ENCODE peak calls at places on chromosomes 4 and X, in nine cellular contexts. One of them, this sample, is unnamed.

GRCh38 chr4:99853190-99853589 is 36.6 kb downstream of the DAPP1 start:
- DNase-seq in WTC11: no peak
- DNase-seq in ovary: no peak
- DNase-seq in fibroblast of mammary gland: no peak
- DNase-seq in IMR-90: no peak
- DNase-seq in gastrocnemius medialis: no peak
- DNase-seq in Peyer's patch: no peak
- DNase-seq in PC-3: no peak
- DNase-seq in upper lobe of right lung: no peak
- DNase-seq in this sample: no peak

GRCh38 chrX:103356023-103356798 is at the start of gene TCEAL9:
- DNase-seq in WTC11: peak; percentile 36
- DNase-seq in ovary: peak; percentile 82
- DNase-seq in fibroblast of mammary gland: peak; percentile 85
- DNase-seq in IMR-90: peak; percentile 83
- DNase-seq in gastrocnemius medialis: no peak
- DNase-seq in Peyer's patch: no peak
- DNase-seq in PC-3: peak; percentile 48
- DNase-seq in upper lobe of right lung: peak; percentile 65
- DNase-seq in this sample: no peak

GRCh38 chr4:147590249-147590920 is 26.8 kb upstream of the TMEM184C start:
- DNase-seq in WTC11: peak; percentile 70
- DNase-seq in ovary: peak; percentile 79
- DNase-seq in fibroblast of mammary gland: peak; percentile 75
- DNase-seq in IMR-90: peak; percentile 79
- DNase-seq in gastrocnemius medialis: no peak
- DNase-seq in Peyer's patch: peak; percentile 30
- DNase-seq in PC-3: peak; percentile 79
- DNase-seq in upper lobe of right lung: no peak
- DNase-seq in this sample: no peak

GRCh38 chrX:70133303-70134115 is at the start of gene IGBP1:
- DNase-seq in WTC11: peak; percentile 81
- DNase-seq in ovary: peak; percentile 81
- DNase-seq in fibroblast of mammary gland: peak; percentile 81
- DNase-seq in IMR-90: peak; percentile 83
- DNase-seq in gastrocnemius medialis: peak; percentile 72
- DNase-seq in Peyer's patch: peak; percentile 81
- DNase-seq in PC-3: peak; percentile 80
- DNase-seq in upper lobe of right lung: peak; percentile 89
- DNase-seq in this sample: peak; percentile 57

GRCh38 chrX:2705036-2705435 is 13.9 kb downstream of the CD99 start:
- DNase-seq in WTC11: no peak
- DNase-seq in ovary: no peak
- DNase-seq in fibroblast of mammary gland: peak; percentile 50
- DNase-seq in IMR-90: no peak
- DNase-seq in gastrocnemius medialis: peak; percentile 66
- DNase-seq in Peyer's patch: no peak
- DNase-seq in PC-3: no peak
- DNase-seq in upper lobe of right lung: no peak
- DNase-seq in this sample: no peak

GRCh38 chr4:21780158-21780557 is 168.4 kb downstream of the KCNIP4 start:
- DNase-seq in WTC11: no peak
- DNase-seq in ovary: no peak
- DNase-seq in fibroblast of mammary gland: peak; percentile 33
- DNase-seq in IMR-90: peak; percentile 41
- DNase-seq in gastrocnemius medialis: no peak
- DNase-seq in Peyer's patch: no peak
- DNase-seq in PC-3: no peak
- DNase-seq in upper lobe of right lung: no peak
- DNase-seq in this sample: no peak

GRCh38 chr4:11805837-11806236 is 377.1 kb upstream of the HS3ST1 start:
- DNase-seq in WTC11: no peak
- DNase-seq in ovary: no peak
- DNase-seq in fibroblast of mammary gland: peak; percentile 34
- DNase-seq in IMR-90: peak; percentile 1
- DNase-seq in gastrocnemius medialis: no peak
- DNase-seq in Peyer's patch: no peak
- DNase-seq in PC-3: peak; percentile 37
- DNase-seq in upper lobe of right lung: no peak
- DNase-seq in this sample: no peak

GRCh38 chrX:18894156-18894555 is 89.8 kb downstream of the PHKA2 start:
- DNase-seq in WTC11: no peak
- DNase-seq in ovary: no peak
- DNase-seq in fibroblast of mammary gland: no peak
- DNase-seq in IMR-90: no peak
- DNase-seq in gastrocnemius medialis: no peak
- DNase-seq in Peyer's patch: no peak
- DNase-seq in PC-3: no peak
- DNase-seq in upper lobe of right lung: no peak
- DNase-seq in this sample: no peak

GRCh38 chr4:142846729-142847606 is 867 bp upstream of the INPP4B start:
- DNase-seq in WTC11: peak; percentile 61
- DNase-seq in ovary: peak; percentile 24
- DNase-seq in fibroblast of mammary gland: no peak
- DNase-seq in IMR-90: no peak
- DNase-seq in gastrocnemius medialis: no peak
- DNase-seq in Peyer's patch: peak; percentile 17
- DNase-seq in PC-3: peak; percentile 90
- DNase-seq in upper lobe of right lung: no peak
- DNase-seq in this sample: no peak

GRCh38 chr4:142846105-142846728 is at the start of gene INPP4B:
- DNase-seq in WTC11: peak; percentile 48
- DNase-seq in ovary: peak; percentile 35
- DNase-seq in fibroblast of mammary gland: peak; percentile 49
- DNase-seq in IMR-90: peak; percentile 65
- DNase-seq in gastrocnemius medialis: peak; percentile 18
- DNase-seq in Peyer's patch: no peak
- DNase-seq in PC-3: peak; percentile 70
- DNase-seq in upper lobe of right lung: peak; percentile 69
- DNase-seq in this sample: no peak

GRCh38 chr4:142845293-142846070 is 619 bp downstream of the INPP4B start:
- DNase-seq in WTC11: peak; percentile 38
- DNase-seq in ovary: peak; percentile 16
- DNase-seq in fibroblast of mammary gland: no peak
- DNase-seq in IMR-90: no peak
- DNase-seq in gastrocnemius medialis: no peak
- DNase-seq in Peyer's patch: no peak
- DNase-seq in PC-3: peak; percentile 27
- DNase-seq in upper lobe of right lung: peak; percentile 59
- DNase-seq in this sample: no peak

GRCh38 chr4:142844782-142845181 is 1.3 kb downstream of the INPP4B start:
- DNase-seq in WTC11: no peak
- DNase-seq in ovary: no peak
- DNase-seq in fibroblast of mammary gland: no peak
- DNase-seq in IMR-90: no peak
- DNase-seq in gastrocnemius medialis: no peak
- DNase-seq in Peyer's patch: no peak
- DNase-seq in PC-3: peak; percentile 31
- DNase-seq in upper lobe of right lung: no peak
- DNase-seq in this sample: no peak

DNA sequence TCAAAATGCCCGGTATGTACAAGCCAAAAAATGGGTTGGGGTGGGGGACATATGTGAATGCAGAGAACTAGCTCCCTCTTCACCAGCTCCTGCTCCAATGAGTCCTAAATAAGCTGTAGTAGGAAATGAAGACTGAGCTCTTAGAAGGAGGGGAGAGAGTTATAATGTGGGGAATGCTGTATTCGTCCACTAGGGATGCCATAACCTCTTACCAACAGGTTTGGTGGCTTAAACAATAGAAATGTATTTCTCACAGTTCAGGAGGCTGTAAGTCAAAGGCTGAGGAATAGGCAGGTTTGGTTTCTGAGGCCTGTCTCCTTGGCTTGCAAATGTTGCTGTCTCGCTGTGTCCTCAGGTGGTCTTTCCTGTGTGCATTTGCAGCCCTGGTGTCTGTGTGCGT is 4.4 kb upstream of the INPP4B start:
- DNase-seq in WTC11: no peak
- DNase-seq in ovary: no peak
- DNase-seq in fibroblast of mammary gland: no peak
- DNase-seq in IMR-90: no peak
- DNase-seq in gastrocnemius medialis: no peak
- DNase-seq in Peyer's patch: no peak
- DNase-seq in PC-3: peak; percentile 47
- DNase-seq in upper lobe of right lung: no peak
- DNase-seq in this sample: no peak
- TF ChIP-seq CTCF in WTC11: peak; percentile 18
- TF ChIP-seq CTCF in ovary: no peak
- TF ChIP-seq CTCF in fibroblast of mammary gland: peak; percentile 35
- TF ChIP-seq CTCF in IMR-90: peak; percentile 11
- TF ChIP-seq CTCF in gastrocnemius medialis: no peak
- TF ChIP-seq CTCF in Peyer's patch: peak; percentile 7
- TF ChIP-seq CTCF in PC-3: peak; percentile 69
- TF ChIP-seq CTCF in upper lobe of right lung: no peak
- TF ChIP-seq CTCF in this sample: no peak

DNA sequence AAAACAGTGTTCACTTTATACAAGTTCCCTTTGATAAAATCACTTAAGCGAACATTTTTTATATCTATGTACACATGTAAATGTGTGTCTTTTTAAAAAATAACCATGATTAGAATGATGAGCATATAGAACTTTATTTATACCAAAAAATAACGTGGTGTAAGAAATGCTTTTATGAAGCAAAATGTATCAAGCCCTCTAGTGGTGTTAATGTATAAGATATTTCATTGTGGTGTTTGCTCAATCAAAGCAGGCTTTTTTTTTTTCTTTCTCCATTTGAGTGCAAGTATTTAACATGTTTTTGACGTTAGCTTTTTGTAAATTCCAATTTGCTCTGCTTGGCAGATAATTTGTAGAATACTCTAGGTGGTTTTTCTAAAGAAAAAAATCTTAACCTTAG is 2092.4 kb upstream of the TENM3 start:
- DNase-seq in WTC11: no peak
- DNase-seq in ovary: no peak
- DNase-seq in fibroblast of mammary gland: no peak
- DNase-seq in IMR-90: peak; percentile 12
- DNase-seq in gastrocnemius medialis: no peak
- DNase-seq in Peyer's patch: no peak
- DNase-seq in PC-3: peak; percentile 27
- DNase-seq in upper lobe of right lung: no peak
- DNase-seq in this sample: no peak
- TF ChIP-seq CTCF in WTC11: no peak
- TF ChIP-seq CTCF in ovary: no peak
- TF ChIP-seq CTCF in fibroblast of mammary gland: peak; percentile 18
- TF ChIP-seq CTCF in IMR-90: peak; percentile 39
- TF ChIP-seq CTCF in gastrocnemius medialis: no peak
- TF ChIP-seq CTCF in Peyer's patch: no peak
- TF ChIP-seq CTCF in PC-3: peak; percentile 65
- TF ChIP-seq CTCF in upper lobe of right lung: peak; percentile 35
- TF ChIP-seq CTCF in this sample: no peak

GRCh38 chr4:7239101-7239820 is 46.9 kb downstream of the SORCS2 start:
- DNase-seq in WTC11: no peak
- DNase-seq in ovary: no peak
- DNase-seq in fibroblast of mammary gland: no peak
- DNase-seq in IMR-90: no peak
- DNase-seq in gastrocnemius medialis: no peak
- DNase-seq in Peyer's patch: no peak
- DNase-seq in PC-3: no peak
- DNase-seq in upper lobe of right lung: no peak
- DNase-seq in this sample: no peak

GRCh38 chr4:7239844-7240243 is 47.5 kb downstream of the SORCS2 start:
- DNase-seq in WTC11: no peak
- DNase-seq in ovary: no peak
- DNase-seq in fibroblast of mammary gland: no peak
- DNase-seq in IMR-90: no peak
- DNase-seq in gastrocnemius medialis: no peak
- DNase-seq in Peyer's patch: no peak
- DNase-seq in PC-3: no peak
- DNase-seq in upper lobe of right lung: no peak
- DNase-seq in this sample: no peak

GRCh38 chr4:7236847-7237246 is 44.5 kb downstream of the SORCS2 start:
- DNase-seq in WTC11: no peak
- DNase-seq in ovary: peak; percentile 47
- DNase-seq in fibroblast of mammary gland: no peak
- DNase-seq in IMR-90: peak; percentile 20
- DNase-seq in gastrocnemius medialis: no peak
- DNase-seq in Peyer's patch: no peak
- DNase-seq in PC-3: no peak
- DNase-seq in upper lobe of right lung: no peak
- DNase-seq in this sample: no peak

GRCh38 chr4:7237863-7238262 is 45.5 kb downstream of the SORCS2 start:
- DNase-seq in WTC11: no peak
- DNase-seq in ovary: no peak
- DNase-seq in fibroblast of mammary gland: peak; percentile 73
- DNase-seq in IMR-90: peak; percentile 15
- DNase-seq in gastrocnemius medialis: no peak
- DNase-seq in Peyer's patch: no peak
- DNase-seq in PC-3: no peak
- DNase-seq in upper lobe of right lung: no peak
- DNase-seq in this sample: no peak

DNA sequence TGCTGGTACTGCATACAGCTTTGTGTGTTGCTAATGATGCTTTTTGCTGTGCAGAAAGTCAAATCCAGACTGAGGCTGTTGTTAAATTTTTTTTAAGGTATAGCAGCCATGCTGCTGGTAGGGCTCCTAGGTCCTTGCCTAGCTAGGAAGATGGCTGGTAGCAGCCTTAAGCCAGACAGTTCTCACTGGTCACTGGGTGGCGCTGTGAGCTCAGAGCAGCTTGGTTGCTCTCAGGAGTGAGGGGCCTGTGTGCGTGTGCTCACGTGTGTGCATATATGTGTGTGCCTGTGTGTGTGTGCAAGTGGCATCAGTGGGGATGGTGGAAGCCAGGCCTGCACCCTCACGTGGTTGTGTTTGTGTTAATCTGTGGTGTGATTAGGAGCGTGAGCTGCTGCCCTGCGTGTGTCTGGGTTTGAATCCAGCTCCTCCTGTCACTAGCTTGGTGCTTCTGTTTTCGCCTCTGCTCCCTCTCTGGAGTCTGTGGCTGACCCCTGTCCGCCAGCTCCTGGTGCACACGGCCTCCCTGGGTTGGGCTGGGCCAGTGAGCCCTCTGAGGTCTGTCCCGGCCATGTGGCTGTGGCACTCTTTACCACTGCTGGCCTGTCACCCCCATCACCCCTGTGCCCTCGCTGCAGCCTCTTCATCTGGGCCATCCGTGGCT is 46.1 kb downstream of the SORCS2 start:
- DNase-seq in WTC11: peak; percentile 45
- DNase-seq in ovary: no peak
- DNase-seq in fibroblast of mammary gland: peak; percentile 27
- DNase-seq in IMR-90: no peak
- DNase-seq in gastrocnemius medialis: no peak
- DNase-seq in Peyer's patch: no peak
- DNase-seq in PC-3: no peak
- DNase-seq in upper lobe of right lung: no peak
- DNase-seq in this sample: no peak
- TF ChIP-seq CTCF in WTC11: peak; percentile 28
- TF ChIP-seq CTCF in ovary: no peak
- TF ChIP-seq CTCF in fibroblast of mammary gland: peak; percentile 31
- TF ChIP-seq CTCF in IMR-90: peak; percentile 2
- TF ChIP-seq CTCF in gastrocnemius medialis: no peak
- TF ChIP-seq CTCF in Peyer's patch: no peak
- TF ChIP-seq CTCF in PC-3: peak; percentile 47
- TF ChIP-seq CTCF in upper lobe of right lung: peak; percentile 6
- TF ChIP-seq CTCF in this sample: no peak

DNA sequence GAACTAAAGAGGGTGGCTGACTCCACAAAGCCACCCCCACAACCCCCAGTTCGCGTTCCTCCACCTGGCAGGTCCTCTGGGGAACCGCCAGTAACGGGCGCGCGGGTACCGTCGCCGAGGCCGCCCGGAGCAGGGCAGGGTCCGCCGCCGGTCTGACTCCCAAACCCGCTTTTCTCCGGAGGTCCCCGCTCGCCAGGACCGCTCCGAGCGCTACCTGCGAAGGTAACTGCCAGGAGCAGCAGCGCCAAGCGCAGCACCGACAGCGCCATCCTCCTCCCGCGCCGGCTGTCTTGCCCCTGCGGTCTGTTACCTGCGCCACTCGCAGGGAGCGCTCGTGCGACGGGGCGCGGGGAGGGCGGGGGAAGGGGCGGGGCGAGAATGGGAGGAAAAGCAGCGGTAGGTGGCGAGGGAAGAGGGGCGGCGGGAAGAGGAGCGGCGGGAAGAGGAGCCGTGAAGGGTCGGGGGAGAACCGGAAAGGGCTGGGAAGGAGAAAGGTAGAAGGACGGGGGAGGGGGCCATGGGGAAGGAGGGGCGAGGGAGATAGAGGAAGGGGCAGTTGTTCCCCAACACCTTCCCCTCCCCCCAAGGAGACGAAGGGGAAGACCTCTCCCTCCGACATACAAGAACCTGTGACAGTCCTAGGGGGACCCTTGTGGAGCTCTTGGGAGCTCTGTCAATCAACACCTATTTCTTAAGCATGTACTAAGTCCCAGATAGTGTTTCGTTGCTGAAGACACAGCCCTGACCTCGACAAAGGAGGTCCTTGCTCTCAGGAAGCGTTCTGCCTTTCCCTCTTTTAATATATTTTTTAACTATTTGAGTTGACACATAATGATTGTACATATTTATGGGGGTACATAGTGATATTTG is at the start of gene SPINK2:
- DNase-seq in WTC11: peak; percentile 90
- DNase-seq in ovary: no peak
- DNase-seq in fibroblast of mammary gland: no peak
- DNase-seq in IMR-90: no peak
- DNase-seq in gastrocnemius medialis: no peak
- DNase-seq in Peyer's patch: peak; percentile 56
- DNase-seq in PC-3: peak; percentile 67
- DNase-seq in upper lobe of right lung: peak; percentile 78
- DNase-seq in this sample: peak; percentile 58
- TF ChIP-seq CTCF in WTC11: no peak
- TF ChIP-seq CTCF in ovary: no peak
- TF ChIP-seq CTCF in fibroblast of mammary gland: no peak
- TF ChIP-seq CTCF in IMR-90: no peak
- TF ChIP-seq CTCF in gastrocnemius medialis: no peak
- TF ChIP-seq CTCF in Peyer's patch: no peak
- TF ChIP-seq CTCF in PC-3: peak; percentile 45
- TF ChIP-seq CTCF in upper lobe of right lung: peak; percentile 15
- TF ChIP-seq CTCF in this sample: no peak

This sample was measured in activated B cell treated with CpG ODN at 0.5 μM for 24 hours.